ENCODE peak calls at places on chromosomes 13 and 19, in seven cellular contexts. One of them, this sample, is unnamed.

GRCh38 chr13:109794095-109794494 is 7.7 kb upstream of the IRS2 start:
- DNase-seq in NAMALWA: no peak
- DNase-seq in HL-60: no peak
- DNase-seq in stimulated activated CD4-positive, alpha-beta T cell treated with anti-CD3 and anti-CD28 coated beads, Interleukin-2, amount 100 ng/mL, for 48 hours: no peak
- DNase-seq in NCI-H2227 treated with DMSO at 0.1 percent for 48 hours: no peak
- DNase-seq in activated T-helper 1 cell treated with anti-CD3 and anti-CD28 coated beads, Interleukin-12 subunit alpha, Interleukin-12 subunit beta, Interleukin-2, Interleukin-4 antibody, amounts not matched to agents 30 ng/mL and 10 ng/mL and 1 ng/mL, durations not matched to agents 14 hours and 24 hours and 36 hours: no peak
- DNase-seq in ureter: no peak
- DNase-seq in this sample: no peak

GRCh38 chr13:76266566-76266965 is 619.6 kb downstream of the KCTD12 start:
- DNase-seq in NAMALWA: no peak
- DNase-seq in HL-60: no peak
- DNase-seq in stimulated activated CD4-positive, alpha-beta T cell treated with anti-CD3 and anti-CD28 coated beads, Interleukin-2, amount 100 ng/mL, for 48 hours: no peak
- DNase-seq in NCI-H2227 treated with DMSO at 0.1 percent for 48 hours: no peak
- DNase-seq in activated T-helper 1 cell treated with anti-CD3 and anti-CD28 coated beads, Interleukin-12 subunit alpha, Interleukin-12 subunit beta, Interleukin-2, Interleukin-4 antibody, amounts not matched to agents 30 ng/mL and 10 ng/mL and 1 ng/mL, durations not matched to agents 14 hours and 24 hours and 36 hours: no peak
- DNase-seq in ureter: no peak
- DNase-seq in this sample: no peak

GRCh38 chr19:6533746-6534418 is 3.1 kb downstream of the TNFSF9 start:
- DNase-seq in NAMALWA: no peak
- DNase-seq in HL-60: no peak
- DNase-seq in stimulated activated CD4-positive, alpha-beta T cell treated with anti-CD3 and anti-CD28 coated beads, Interleukin-2, amount 100 ng/mL, for 48 hours: no peak
- DNase-seq in NCI-H2227 treated with DMSO at 0.1 percent for 48 hours: no peak
- DNase-seq in activated T-helper 1 cell treated with anti-CD3 and anti-CD28 coated beads, Interleukin-12 subunit alpha, Interleukin-12 subunit beta, Interleukin-2, Interleukin-4 antibody, amounts not matched to agents 30 ng/mL and 10 ng/mL and 1 ng/mL, durations not matched to agents 14 hours and 24 hours and 36 hours: no peak
- DNase-seq in ureter: no peak
- DNase-seq in this sample: no peak

GRCh38 chr13:83220241-83220640 is 662.0 kb downstream of the SLITRK1 start:
- DNase-seq in NAMALWA: no peak
- DNase-seq in HL-60: no peak
- DNase-seq in stimulated activated CD4-positive, alpha-beta T cell treated with anti-CD3 and anti-CD28 coated beads, Interleukin-2, amount 100 ng/mL, for 48 hours: no peak
- DNase-seq in NCI-H2227 treated with DMSO at 0.1 percent for 48 hours: no peak
- DNase-seq in activated T-helper 1 cell treated with anti-CD3 and anti-CD28 coated beads, Interleukin-12 subunit alpha, Interleukin-12 subunit beta, Interleukin-2, Interleukin-4 antibody, amounts not matched to agents 30 ng/mL and 10 ng/mL and 1 ng/mL, durations not matched to agents 14 hours and 24 hours and 36 hours: no peak
- DNase-seq in ureter: no peak
- DNase-seq in this sample: no peak

GRCh38 chr13:114194853-114195252 is 15.8 kb downstream of the CFAP97D2 start:
- DNase-seq in NAMALWA: no peak
- DNase-seq in HL-60: no peak
- DNase-seq in stimulated activated CD4-positive, alpha-beta T cell treated with anti-CD3 and anti-CD28 coated beads, Interleukin-2, amount 100 ng/mL, for 48 hours: no peak
- DNase-seq in NCI-H2227 treated with DMSO at 0.1 percent for 48 hours: no peak
- DNase-seq in activated T-helper 1 cell treated with anti-CD3 and anti-CD28 coated beads, Interleukin-12 subunit alpha, Interleukin-12 subunit beta, Interleukin-2, Interleukin-4 antibody, amounts not matched to agents 30 ng/mL and 10 ng/mL and 1 ng/mL, durations not matched to agents 14 hours and 24 hours and 36 hours: no peak
- DNase-seq in ureter: no peak
- DNase-seq in this sample: no peak

GRCh38 chr13:75749407-75749806 is 113.3 kb downstream of the LMO7 start:
- DNase-seq in NAMALWA: no peak
- DNase-seq in HL-60: no peak
- DNase-seq in stimulated activated CD4-positive, alpha-beta T cell treated with anti-CD3 and anti-CD28 coated beads, Interleukin-2, amount 100 ng/mL, for 48 hours: no peak
- DNase-seq in NCI-H2227 treated with DMSO at 0.1 percent for 48 hours: no peak
- DNase-seq in activated T-helper 1 cell treated with anti-CD3 and anti-CD28 coated beads, Interleukin-12 subunit alpha, Interleukin-12 subunit beta, Interleukin-2, Interleukin-4 antibody, amounts not matched to agents 30 ng/mL and 10 ng/mL and 1 ng/mL, durations not matched to agents 14 hours and 24 hours and 36 hours: no peak
- DNase-seq in ureter: no peak
- DNase-seq in this sample: no peak

GRCh38 chr19:13267889-13268288 is 117.7 kb downstream of the IER2 start:
- DNase-seq in NAMALWA: no peak
- DNase-seq in HL-60: no peak
- DNase-seq in stimulated activated CD4-positive, alpha-beta T cell treated with anti-CD3 and anti-CD28 coated beads, Interleukin-2, amount 100 ng/mL, for 48 hours: no peak
- DNase-seq in NCI-H2227 treated with DMSO at 0.1 percent for 48 hours: no peak
- DNase-seq in activated T-helper 1 cell treated with anti-CD3 and anti-CD28 coated beads, Interleukin-12 subunit alpha, Interleukin-12 subunit beta, Interleukin-2, Interleukin-4 antibody, amounts not matched to agents 30 ng/mL and 10 ng/mL and 1 ng/mL, durations not matched to agents 14 hours and 24 hours and 36 hours: no peak
- DNase-seq in ureter: no peak
- DNase-seq in this sample: no peak

GRCh38 chr19:51339687-51340656 is 2.0 kb downstream of the VSIG10L start:
- DNase-seq in NAMALWA: peak
- DNase-seq in HL-60: peak
- DNase-seq in stimulated activated CD4-positive, alpha-beta T cell treated with anti-CD3 and anti-CD28 coated beads, Interleukin-2, amount 100 ng/mL, for 48 hours: peak
- DNase-seq in NCI-H2227 treated with DMSO at 0.1 percent for 48 hours: peak
- DNase-seq in activated T-helper 1 cell treated with anti-CD3 and anti-CD28 coated beads, Interleukin-12 subunit alpha, Interleukin-12 subunit beta, Interleukin-2, Interleukin-4 antibody, amounts not matched to agents 30 ng/mL and 10 ng/mL and 1 ng/mL, durations not matched to agents 14 hours and 24 hours and 36 hours: peak
- DNase-seq in ureter: peak
- DNase-seq in this sample: peak

GRCh38 chr19:46704379-46705076 is 12.4 kb downstream of the PRKD2 start:
- DNase-seq in NAMALWA: peak
- DNase-seq in HL-60: no peak
- DNase-seq in stimulated activated CD4-positive, alpha-beta T cell treated with anti-CD3 and anti-CD28 coated beads, Interleukin-2, amount 100 ng/mL, for 48 hours: peak
- DNase-seq in NCI-H2227 treated with DMSO at 0.1 percent for 48 hours: no peak
- DNase-seq in activated T-helper 1 cell treated with anti-CD3 and anti-CD28 coated beads, Interleukin-12 subunit alpha, Interleukin-12 subunit beta, Interleukin-2, Interleukin-4 antibody, amounts not matched to agents 30 ng/mL and 10 ng/mL and 1 ng/mL, durations not matched to agents 14 hours and 24 hours and 36 hours: peak
- DNase-seq in ureter: peak
- DNase-seq in this sample: no peak

GRCh38 chr19:41195675-41196497 is 2.9 kb downstream of the CYP2S1 start:
- DNase-seq in NAMALWA: no peak
- DNase-seq in HL-60: peak
- DNase-seq in stimulated activated CD4-positive, alpha-beta T cell treated with anti-CD3 and anti-CD28 coated beads, Interleukin-2, amount 100 ng/mL, for 48 hours: no peak
- DNase-seq in NCI-H2227 treated with DMSO at 0.1 percent for 48 hours: no peak
- DNase-seq in activated T-helper 1 cell treated with anti-CD3 and anti-CD28 coated beads, Interleukin-12 subunit alpha, Interleukin-12 subunit beta, Interleukin-2, Interleukin-4 antibody, amounts not matched to agents 30 ng/mL and 10 ng/mL and 1 ng/mL, durations not matched to agents 14 hours and 24 hours and 36 hours: no peak
- DNase-seq in ureter: no peak
- DNase-seq in this sample: peak

GRCh38 chr19:10517361-10517759 is at the start of gene S1PR5:
- DNase-seq in NAMALWA: no peak
- DNase-seq in HL-60: no peak
- DNase-seq in stimulated activated CD4-positive, alpha-beta T cell treated with anti-CD3 and anti-CD28 coated beads, Interleukin-2, amount 100 ng/mL, for 48 hours: no peak
- DNase-seq in NCI-H2227 treated with DMSO at 0.1 percent for 48 hours: no peak
- DNase-seq in activated T-helper 1 cell treated with anti-CD3 and anti-CD28 coated beads, Interleukin-12 subunit alpha, Interleukin-12 subunit beta, Interleukin-2, Interleukin-4 antibody, amounts not matched to agents 30 ng/mL and 10 ng/mL and 1 ng/mL, durations not matched to agents 14 hours and 24 hours and 36 hours: no peak
- DNase-seq in ureter: no peak
- DNase-seq in this sample: peak

GRCh38 chr19:4055209-4055552 is 11.5 kb downstream of the ZBTB7A start:
- DNase-seq in NAMALWA: no peak
- DNase-seq in HL-60: no peak
- DNase-seq in stimulated activated CD4-positive, alpha-beta T cell treated with anti-CD3 and anti-CD28 coated beads, Interleukin-2, amount 100 ng/mL, for 48 hours: no peak
- DNase-seq in NCI-H2227 treated with DMSO at 0.1 percent for 48 hours: no peak
- DNase-seq in activated T-helper 1 cell treated with anti-CD3 and anti-CD28 coated beads, Interleukin-12 subunit alpha, Interleukin-12 subunit beta, Interleukin-2, Interleukin-4 antibody, amounts not matched to agents 30 ng/mL and 10 ng/mL and 1 ng/mL, durations not matched to agents 14 hours and 24 hours and 36 hours: no peak
- DNase-seq in ureter: no peak
- DNase-seq in this sample: no peak

GRCh38 chr19:33241530-33242101 is 16.0 kb upstream of the SLC7A10 start:
- DNase-seq in NAMALWA: peak
- DNase-seq in HL-60: no peak
- DNase-seq in stimulated activated CD4-positive, alpha-beta T cell treated with anti-CD3 and anti-CD28 coated beads, Interleukin-2, amount 100 ng/mL, for 48 hours: no peak
- DNase-seq in NCI-H2227 treated with DMSO at 0.1 percent for 48 hours: no peak
- DNase-seq in activated T-helper 1 cell treated with anti-CD3 and anti-CD28 coated beads, Interleukin-12 subunit alpha, Interleukin-12 subunit beta, Interleukin-2, Interleukin-4 antibody, amounts not matched to agents 30 ng/mL and 10 ng/mL and 1 ng/mL, durations not matched to agents 14 hours and 24 hours and 36 hours: no peak
- DNase-seq in ureter: no peak
- DNase-seq in this sample: no peak

GRCh38 chr13:31138515-31138914 is 23.2 kb downstream of the HSPH1 start:
- DNase-seq in NAMALWA: no peak
- DNase-seq in HL-60: no peak
- DNase-seq in stimulated activated CD4-positive, alpha-beta T cell treated with anti-CD3 and anti-CD28 coated beads, Interleukin-2, amount 100 ng/mL, for 48 hours: no peak
- DNase-seq in NCI-H2227 treated with DMSO at 0.1 percent for 48 hours: no peak
- DNase-seq in activated T-helper 1 cell treated with anti-CD3 and anti-CD28 coated beads, Interleukin-12 subunit alpha, Interleukin-12 subunit beta, Interleukin-2, Interleukin-4 antibody, amounts not matched to agents 30 ng/mL and 10 ng/mL and 1 ng/mL, durations not matched to agents 14 hours and 24 hours and 36 hours: no peak
- DNase-seq in ureter: no peak
- DNase-seq in this sample: no peak

GRCh38 chr13:43815204-43815603 is 28.4 kb upstream of the ENOX1 start:
- DNase-seq in NAMALWA: no peak
- DNase-seq in HL-60: no peak
- DNase-seq in stimulated activated CD4-positive, alpha-beta T cell treated with anti-CD3 and anti-CD28 coated beads, Interleukin-2, amount 100 ng/mL, for 48 hours: no peak
- DNase-seq in NCI-H2227 treated with DMSO at 0.1 percent for 48 hours: no peak
- DNase-seq in activated T-helper 1 cell treated with anti-CD3 and anti-CD28 coated beads, Interleukin-12 subunit alpha, Interleukin-12 subunit beta, Interleukin-2, Interleukin-4 antibody, amounts not matched to agents 30 ng/mL and 10 ng/mL and 1 ng/mL, durations not matched to agents 14 hours and 24 hours and 36 hours: no peak
- DNase-seq in ureter: no peak
- DNase-seq in this sample: no peak

GRCh38 chr19:2729943-2730818 is 9.0 kb upstream of the DIRAS1 start:
- DNase-seq in NAMALWA: no peak
- DNase-seq in HL-60: no peak
- DNase-seq in stimulated activated CD4-positive, alpha-beta T cell treated with anti-CD3 and anti-CD28 coated beads, Interleukin-2, amount 100 ng/mL, for 48 hours: no peak
- DNase-seq in NCI-H2227 treated with DMSO at 0.1 percent for 48 hours: no peak
- DNase-seq in activated T-helper 1 cell treated with anti-CD3 and anti-CD28 coated beads, Interleukin-12 subunit alpha, Interleukin-12 subunit beta, Interleukin-2, Interleukin-4 antibody, amounts not matched to agents 30 ng/mL and 10 ng/mL and 1 ng/mL, durations not matched to agents 14 hours and 24 hours and 36 hours: no peak
- DNase-seq in ureter: no peak
- DNase-seq in this sample: no peak

This sample was measured in Caki2.